ENCODE peak calls at places on chromosomes 13 and 19, in five cellular contexts. Z is GM04504, V is HL-60, E is anterior cingulate cortex, O is brain microvascular endothelial cell. S is an unnamed sample.

GRCh38 chr13:79392882-79393563 is 13.0 kb downstream of the RBM26 start:
- DNase-seq in Z (no peak), V (no peak), E (no peak), O (peak), S (no peak)

GRCh38 chr13:52665325-52665724 is 12.7 kb downstream of the SUGT1 start:
- DNase-seq in Z (peak), V (no peak), E (no peak), O (no peak), S (no peak)

GRCh38 chr13:46165485-46166220 is 16.3 kb downstream of the LCP1 start:
- DNase-seq in Z (no peak), V (no peak), E (no peak), O (peak), S (no peak)

GRCh38 chr19:16381756-16382401 is 57.3 kb downstream of the KLF2 start:
- DNase-seq in Z (peak), V (no peak), E (peak), O (peak), S (no peak)

GRCh38 chr19:55467236-55468053 is 2.9 kb upstream of the C19orf85 start:
- DNase-seq in Z (peak), V (peak), E (peak), O (no peak), S (peak)

GRCh38 chr19:46426506-46427162 is 2.1 kb downstream of the PNMA8C start:
- DNase-seq in Z (peak), V (no peak), E (peak), O (peak), S (peak)

GRCh38 chr19:55305491-55305890 is 19.6 kb downstream of the TMEM150B start:
- DNase-seq in Z (no peak), V (peak), E (no peak), O (no peak), S (peak)

GRCh38 chr13:44565881-44566280 is 10.2 kb downstream of the TSC22D1 start:
- DNase-seq in Z (no peak), V (no peak), E (no peak), O (no peak), S (no peak)

GRCh38 chr19:17830567-17831418 is 9.5 kb upstream of the INSL3 start:
- DNase-seq in Z (no peak), V (no peak), E (peak), O (peak), S (peak)

GRCh38 chr13:44514278-44514677 is 61.9 kb downstream of the TSC22D1 start:
- DNase-seq in Z (no peak), V (no peak), E (no peak), O (no peak), S (no peak)

GRCh38 chr13:111074826-111075225 is 40.3 kb upstream of the ARHGEF7 start:
- DNase-seq in Z (no peak), V (no peak), E (no peak), O (no peak), S (no peak)

GRCh38 chr19:40592170-40592569 is 9.0 kb upstream of the LTBP4 start:
- DNase-seq in Z (no peak), V (peak), E (no peak), O (peak), S (peak)

GRCh38 chr19:12695090-12695489 is 1.3 kb downstream of the FBXW9 start:
- DNase-seq in Z (no peak), V (no peak), E (no peak), O (no peak), S (no peak)

GRCh38 chr19:31944286-31944685 is 401.1 kb upstream of the ZNF507 start:
- DNase-seq in Z (no peak), V (no peak), E (no peak), O (no peak), S (no peak)

GRCh38 chr13:98267080-98267912 is 90.2 kb upstream of the RNF113B start:
- DNase-seq in Z (no peak), V (no peak), E (peak), O (peak), S (no peak)

GRCh38 chr19:39405261-39405912 is 1.3 kb upstream of the ZFP36 start:
- DNase-seq in Z (no peak), V (no peak), E (no peak), O (no peak), S (no peak)

GRCh38 chr19:18153555-18154134 is 682 bp downstream of the PIK3R2 start:
- DNase-seq in Z (no peak), V (no peak), E (no peak), O (no peak), S (no peak)

GRCh38 chr13:71828117-71828516 is 38.9 kb downstream of the DACH1 start:
- DNase-seq in Z (no peak), V (peak), E (no peak), O (no peak), S (no peak)

GRCh38 chr19:46639356-46640061 is 3.5 kb upstream of the GNG8 start:
- DNase-seq in Z (peak), V (peak), E (peak), O (no peak), S (no peak)

S was measured in cerebellum.